ENCODE peak calls at places on chromosomes 13 and 19, in seven cellular contexts. C is stomach; D is lower leg skin; Z is colonic mucosa; T is BJ; L is GOT3; M is activated CD8-positive, alpha-beta T cell treated with anti-CD3 and anti-CD28 coated beads for 36 hours. A is an unnamed sample.

GRCh38 chr13:114067381-114067885 is 65.0 kb downstream of the RASA3 start:
- DNase-seq in T (peak; percentile 78), M (peak; percentile 65), Z (no peak), L (no peak), C (no peak), D (no peak), A (peak; percentile 49)

GRCh38 chr13:110576736-110577476 is 15.4 kb upstream of the RAB20 start:
- DNase-seq in C (peak; percentile 67), D (no peak), L (no peak), Z (no peak), T (no peak), M (no peak), A (no peak)

GRCh38 chr13:52454459-52454824 is 836 bp upstream of the CKAP2 start:
- DNase-seq in D (peak; percentile 47), Z (peak; percentile 45), M (peak; percentile 31), C (no peak), T (no peak), L (no peak), A (peak; percentile 20)

GRCh38 chr13:51974485-51974884 is 36.8 kb downstream of the ATP7B start:
- DNase-seq in L (no peak), M (no peak), C (no peak), D (no peak), T (no peak), Z (no peak), A (no peak)

GRCh38 chr13:34546841-34547240 is 395.2 kb upstream of the NBEA start:
- DNase-seq in C (no peak), Z (no peak), L (no peak), D (no peak), T (no peak), M (no peak), A (no peak)

GRCh38 chr19:49684251-49684982 is 5.0 kb upstream of the ADM5 start:
- DNase-seq in Z (no peak), L (no peak), M (peak; percentile 15), C (no peak), T (no peak), D (no peak), A (no peak)

GRCh38 chr19:54532528-54532927 is 29.9 kb downstream of the LAIR2 start:
- DNase-seq in T (no peak), Z (no peak), L (no peak), M (peak; percentile 49), D (no peak), C (no peak), A (peak; percentile 20)

GRCh38 chr13:99321709-99322108 is 14.5 kb upstream of the GPR183 start:
- DNase-seq in C (no peak), L (no peak), T (no peak), M (no peak), Z (no peak), D (no peak), A (no peak)

GRCh38 chr19:36081385-36081784 is 26.7 kb downstream of the WDR62 start:
- DNase-seq in M (no peak), L (no peak), T (no peak), D (no peak), Z (no peak), C (no peak), A (no peak)

GRCh38 chr13:98556968-98557591 is 19.8 kb downstream of the STK24 start:
- DNase-seq in D (no peak), Z (no peak), M (peak; percentile 22), C (peak; percentile 39), L (no peak), T (no peak), A (no peak)

GRCh38 chr19:38429055-38429810 is 3.2 kb upstream of the RASGRP4 start:
- DNase-seq in C (no peak), Z (no peak), T (no peak), D (no peak), M (peak; percentile 62), L (no peak), A (peak; percentile 59)

GRCh38 chr19:17455711-17456123 is 5.0 kb downstream of the NXNL1 start:
- DNase-seq in D (no peak), Z (no peak), C (peak; percentile 28), M (no peak), L (no peak), T (no peak), A (no peak)

GRCh38 chr13:91722267-91722884 is 324.0 kb downstream of the GPC5 start:
- DNase-seq in D (no peak), M (no peak), Z (no peak), L (no peak), T (no peak), C (no peak), A (no peak)

GRCh38 chr19:13729859-13730258 is 34.5 kb upstream of the MRI1 start:
- DNase-seq in M (no peak), Z (no peak), L (no peak), C (no peak), D (no peak), T (no peak), A (no peak)

GRCh38 chr19:1651548-1652394 is 644 bp downstream of the TCF3 start:
- DNase-seq in L (no peak), Z (peak; percentile 47), D (no peak), T (no peak), C (no peak), M (peak; percentile 70), A (peak; percentile 47)

GRCh38 chr13:113624235-113624587 is 33.8 kb downstream of the ATP4B start:
- DNase-seq in C (no peak), T (no peak), Z (no peak), D (no peak), M (no peak), L (no peak), A (no peak)

GRCh38 chr13:51834581-51835158 is 10.3 kb downstream of the TMEM272 start:
- DNase-seq in M (no peak), D (no peak), C (no peak), L (no peak), T (no peak), Z (no peak), A (no peak)

GRCh38 chr19:27972291-27973040 is 1240.5 kb downstream of the UQCRFS1 start:
- DNase-seq in Z (no peak), D (no peak), T (peak; percentile 19), C (no peak), M (no peak), L (no peak), A (no peak)

GRCh38 chr19:55353803-55354697 is 469 bp downstream of the COX6B2 start:
- DNase-seq in T (no peak), Z (peak; percentile 84), L (no peak), C (peak; percentile 79), D (no peak), M (peak; percentile 76), A (peak; percentile 36)

GRCh38 chr13:19069684-19070397 is 111.8 kb downstream of the TUBA3C start:
- DNase-seq in L (no peak), D (no peak), M (no peak), T (no peak), Z (no peak), C (no peak), A (no peak)

GRCh38 chr19:57672466-57672865 is 3.7 kb downstream of the ZSCAN4 start:
- DNase-seq in D (no peak), Z (no peak), C (no peak), M (no peak), L (no peak), T (no peak), A (no peak)

A was measured in T-helper 2 cell treated with Interferon-gamma antibody and Interleukin-4, amounts not matched to agents 5 μg/mL and 100 μg/mL, for 36 hours.